ENCODE peak calls at places on chromosomes 16 and 17, in four cellular contexts. C is GM23338, G is neural progenitor cell, O is GM23248. S is an unnamed sample.

GRCh38 chr16:57764341-57765159 is 29.0 kb downstream of the KATNB1 start:
- DNase-seq in O (peak; percentile 95), G (peak; percentile 45), C (peak; percentile 93), S (peak; percentile 13)

GRCh38 chr17:58376472-58376921 is 24.5 kb upstream of the SUPT4H1 start:
- DNase-seq in C (peak; percentile 68), G (no peak), O (no peak), S (no peak)

GRCh38 chr17:50532452-50533024 is at the start of gene EPN3:
- DNase-seq in G (peak; percentile 44), O (peak; percentile 49), C (peak; percentile 78), S (no peak)

GRCh38 chr17:80845121-80845862 is 146.3 kb upstream of the CHMP6 start:
- DNase-seq in G (no peak), C (no peak), O (no peak), S (no peak)

GRCh38 chr17:77556408-77557068 is 402.0 kb upstream of the TNRC6C start:
- DNase-seq in C (no peak), O (no peak), G (peak; percentile 33), S (no peak)

GRCh38 chr17:1124896-1125774 is 54.6 kb downstream of the ABR start:
- DNase-seq in C (no peak), O (peak; percentile 71), G (no peak), S (no peak)

GRCh38 chr17:2433696-2434095 is 32.8 kb upstream of the MNT start:
- DNase-seq in G (no peak), C (peak; percentile 35), O (peak; percentile 65), S (no peak)

GRCh38 chr17:32142857-32143524 is 689 bp downstream of the RHOT1 start:
- DNase-seq in G (peak; percentile 61), O (peak; percentile 68), C (peak; percentile 85), S (peak; percentile 27)

GRCh38 chr16:75109732-75110243 is 6.8 kb downstream of the LDHD start:
- DNase-seq in C (no peak), O (no peak), G (no peak), S (no peak)

GRCh38 chr17:29959658-29960337 is 18.4 kb downstream of the EFCAB5 start:
- DNase-seq in G (no peak), O (peak; percentile 53), C (no peak), S (no peak)

GRCh38 chr16:56609463-56609921 is 1.1 kb downstream of the MT2A start:
- DNase-seq in O (peak; percentile 89), C (no peak), G (peak; percentile 29), S (peak; percentile 86)
- TF ChIP-seq EZH2 in O (no peak), C (peak; percentile 45), G (peak; percentile 64), S (no peak)

GRCh38 chr17:15503731-15504130 is 36.3 kb upstream of the CDRT4 start:
- DNase-seq in C (no peak), O (no peak), G (no peak), S (no peak)
- H3F3A ChIP-seq in C (no peaks in the 10 kb centered on the region), O (no peaks in the 10 kb centered on the region), G (peaks cover 11% of the 10 kb centered on the region), S (no peaks in the 10 kb centered on the region)

DNA sequence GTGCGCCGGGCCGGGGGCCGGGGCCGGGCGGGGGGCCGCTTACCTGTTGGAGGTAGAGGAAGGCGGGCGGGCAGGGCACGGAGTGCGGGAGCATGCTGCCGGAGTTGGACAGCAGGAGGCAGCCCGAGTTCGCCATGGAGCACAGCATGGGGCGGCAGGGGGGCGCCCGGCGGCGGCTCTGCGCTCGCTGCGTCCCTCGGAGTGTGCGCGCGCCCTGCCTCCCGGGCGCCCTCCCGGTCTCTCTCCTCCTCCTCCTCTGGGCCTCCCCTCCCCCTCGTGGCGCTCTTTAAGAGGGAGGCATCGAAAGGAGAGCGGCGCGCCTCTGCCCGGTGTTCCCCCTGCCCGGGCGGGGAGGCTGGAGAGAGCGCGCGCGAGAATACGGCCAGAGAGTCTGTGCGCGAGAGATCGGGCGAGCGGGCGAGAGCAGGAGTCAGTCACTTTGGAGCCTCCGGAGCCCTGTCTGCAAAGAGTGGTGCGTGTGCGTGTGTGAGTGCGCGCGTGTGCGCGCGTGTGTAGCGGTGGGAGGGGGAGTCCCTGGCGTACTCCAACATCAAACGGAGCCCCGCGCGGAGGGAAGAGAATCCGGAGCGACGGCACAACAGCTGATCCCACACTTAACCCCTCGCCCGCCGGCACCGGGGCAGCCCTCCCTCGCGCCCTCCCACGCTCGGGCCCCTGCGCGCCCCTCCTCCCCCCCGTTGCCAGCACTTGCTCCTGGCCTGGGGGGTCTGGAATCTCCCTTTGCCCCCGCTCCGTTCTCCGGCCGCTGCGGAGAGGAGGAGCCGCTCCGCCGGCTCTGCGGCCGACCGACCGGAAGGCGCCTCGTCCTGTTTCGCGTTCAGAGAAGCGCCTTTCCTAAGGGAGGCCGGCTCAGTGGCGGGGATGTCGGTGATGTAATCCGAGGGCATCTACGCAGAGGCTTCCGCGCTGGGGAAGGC is 108.9 kb downstream of the ENGASE start:
- DNase-seq in C (peak; percentile 92), G (peak; percentile 91), O (peak; percentile 34), S (no peak)
- TF ChIP-seq EZH2 in C (no peak), G (peak; percentile 56), O (peak; percentile 57), S (no peak)

DNA sequence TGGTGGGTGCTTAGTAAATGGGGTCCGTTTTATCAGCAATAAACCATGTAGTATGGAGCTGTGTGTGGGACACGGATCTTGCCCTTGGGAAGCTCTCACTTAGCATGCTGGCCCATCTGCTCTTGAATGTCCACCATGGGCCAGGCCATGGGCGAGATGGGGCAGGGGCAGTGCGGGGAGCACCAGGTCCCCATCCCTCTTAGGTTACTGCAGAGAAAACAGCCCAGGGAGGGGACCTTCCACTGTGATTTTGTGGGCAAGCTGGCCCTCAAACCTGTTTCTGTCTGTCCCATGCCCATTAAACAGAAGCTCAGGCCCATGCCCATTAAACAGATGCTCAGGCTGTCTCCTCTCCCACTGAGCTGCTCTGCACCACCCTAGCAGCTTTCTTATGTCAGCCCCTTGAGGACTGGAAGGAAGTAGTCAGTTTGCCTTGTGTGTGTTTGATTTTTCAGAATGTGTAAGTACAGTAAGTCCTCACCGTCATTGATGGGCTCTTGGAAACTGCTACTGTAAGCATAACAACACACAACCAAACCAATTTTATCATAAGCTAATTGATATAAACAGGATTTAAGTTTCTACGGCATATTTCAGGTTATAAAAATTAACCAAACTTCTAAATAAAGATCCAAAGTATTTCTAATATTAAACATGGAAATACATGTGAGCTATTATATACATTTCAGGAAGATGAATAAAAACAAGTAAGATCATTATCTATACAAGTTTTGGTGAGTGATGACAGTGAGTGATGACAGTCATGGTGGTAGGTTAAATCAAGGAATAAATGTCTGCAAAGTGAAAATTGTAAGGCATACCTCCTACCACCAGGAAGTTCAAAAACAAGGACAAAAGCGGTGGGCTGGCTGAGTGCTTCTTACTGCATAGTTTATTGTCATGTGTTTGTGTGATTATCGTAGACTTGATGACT is 11.5 kb downstream of the MPRIP start:
- DNase-seq in G (no peak), O (no peak), C (no peak), S (no peak)
- H3F3A ChIP-seq in G (no peaks in the 10 kb centered on the region), O (peaks cover 23% of the 10 kb centered on the region), C (no peaks in the 10 kb centered on the region), S (no peaks in the 10 kb centered on the region)